ENCODE peak calls at places on chromosomes 7 and 10, in eight cellular contexts. G, E, F, P, Y, H, B and S are unnamed samples.

GRCh38 chr10:130227883-130228282 is 91.7 kb downstream of the GLRX3 start:
- DNase-seq in H (no peak), B (no peak), G (peak), P (no peak), F (no peak), E (no peak), Y (no peak), S (no peak)

GRCh38 chr7:156793334-156793733 is 99.6 kb downstream of the LMBR1 start:
- DNase-seq in F (no peak), Y (no peak), H (no peak), B (no peak), P (no peak), E (no peak), G (no peak), S (no peak)

GRCh38 chr7:22356855-22357310 is at the start of gene RAPGEF5:
- DNase-seq in F (peak), E (no peak), H (peak), P (peak), Y (no peak), G (no peak), B (peak), S (no peak)

GRCh38 chr7:92988051-92988450 is 129.7 kb downstream of the SAMD9 start:
- DNase-seq in P (no peak), Y (no peak), B (no peak), G (no peak), E (peak), F (no peak), H (no peak), S (peak)

GRCh38 chr7:51847461-51848134 is 531.0 kb upstream of the COBL start:
- DNase-seq in E (no peak), B (no peak), P (no peak), H (no peak), Y (no peak), G (no peak), F (no peak), S (no peak)

GRCh38 chr10:101512741-101513140 is 75.3 kb downstream of the POLL start:
- DNase-seq in E (no peak), G (no peak), H (no peak), P (no peak), B (no peak), F (no peak), Y (no peak), S (peak)

GRCh38 chr10:55410415-55410885 is 609.4 kb upstream of the PCDH15 start:
- DNase-seq in E (no peak), Y (no peak), B (peak), P (no peak), F (no peak), H (no peak), G (peak), S (no peak)

GRCh38 chr10:62073429-62073828 is 171.9 kb downstream of the ARID5B start:
- DNase-seq in F (no peak), H (no peak), Y (no peak), G (no peak), B (no peak), P (no peak), E (no peak), S (no peak)

GRCh38 chr7:51081270-51081890 is 235.2 kb downstream of the COBL start:
- DNase-seq in H (no peak), E (no peak), B (no peak), Y (no peak), F (no peak), G (no peak), P (no peak), S (no peak)

GRCh38 chr7:118264836-118265235 is 40.3 kb downstream of the ANKRD7 start:
- DNase-seq in P (no peak), B (no peak), Y (no peak), F (no peak), E (no peak), H (no peak), G (no peak), S (no peak)

GRCh38 chr7:143285454-143285756 is 647 bp downstream of the TMEM139 start:
- DNase-seq in E (no peak), H (no peak), G (no peak), Y (no peak), P (no peak), B (no peak), F (no peak), S (no peak)

GRCh38 chr10:89299031-89299430 is 2.8 kb upstream of the IFIT2 start:
- DNase-seq in H (no peak), P (no peak), F (no peak), G (no peak), E (no peak), Y (no peak), B (no peak), S (no peak)

GRCh38 chr10:29784175-29784773 is 149.5 kb upstream of the SVIL start:
- DNase-seq in Y (no peak), P (no peak), G (peak), E (no peak), F (no peak), B (no peak), H (no peak), S (peak)

GRCh38 chr7:25849361-25850184 is 302.4 kb upstream of the NFE2L3 start:
- DNase-seq in G (no peak), F (no peak), H (no peak), B (no peak), Y (no peak), P (no peak), E (no peak), S (peak)

GRCh38 chr7:111238891-111239290 is 148.0 kb downstream of the LRRN3 start:
- DNase-seq in F (no peak), E (no peak), G (no peak), P (no peak), Y (no peak), B (no peak), H (no peak), S (peak)

GRCh38 chr10:51804861-51805260 is 105.5 kb upstream of the CSTF2T start:
- DNase-seq in Y (no peak), E (no peak), B (no peak), G (no peak), P (no peak), H (no peak), F (no peak), S (peak)

GRCh38 chr10:97543025-97543546 is 29.5 kb upstream of the ANKRD2 start:
- DNase-seq in E (peak), P (peak), Y (peak), B (no peak), H (no peak), G (peak), F (no peak), S (peak)

GRCh38 chr7:156780724-156781455 is 112.1 kb downstream of the LMBR1 start:
- DNase-seq in Y (no peak), F (peak), E (peak), P (no peak), H (peak), B (no peak), G (no peak), S (no peak)

GRCh38 chr7:157612664-157613561 is 276.1 kb downstream of the DNAJB6 start:
- DNase-seq in G (peak), F (peak), H (peak), B (no peak), E (peak), P (peak), Y (peak), S (no peak)

GRCh38 chr7:80145780-80146422 is 11.3 kb downstream of the GNAI1 start:
- DNase-seq in G (no peak), H (no peak), E (no peak), F (no peak), P (no peak), Y (no peak), B (no peak), S (peak)

GRCh38 chr10:84237199-84238051 is 3.9 kb downstream of the LRIT1 start:
- DNase-seq in E (no peak), F (no peak), G (no peak), B (no peak), H (no peak), Y (no peak), P (no peak), S (no peak)